ENCODE peak calls at places on chromosomes 6 and 20, in six cellular contexts. R is SK-N-DZ, O is NCI-H1436 treated with DMSO at 0.1 percent for 48 hours, G is GM23338, B is heart left ventricle, S is EH. V is an unnamed sample.

GRCh38 chr20:38109025-38109541 is 56.0 kb downstream of the TGM2 start:
- DNase-seq in R (peak), O (no peak), G (no peak), B (peak), S (peak), V (peak)

GRCh38 chr20:17024513-17025105 is 202.2 kb upstream of the PCSK2 start:
- DNase-seq in R (no peak), O (no peak), G (peak), B (no peak), S (peak), V (no peak)

GRCh38 chr6:162443101-162443500 is 284.5 kb downstream of the PRKN start:
- DNase-seq in R (no peak), O (no peak), G (no peak), B (no peak), S (no peak), V (no peak)

GRCh38 chr6:42790549-42791181 is 8.8 kb downstream of the BICRAL start:
- DNase-seq in R (no peak), O (no peak), G (peak), B (no peak), S (no peak), V (no peak)

GRCh38 chr6:158718431-158719126 is 68.7 kb downstream of the SYTL3 start:
- DNase-seq in R (no peak), O (no peak), G (peak), B (no peak), S (no peak), V (peak)

GRCh38 chr20:1528811-1529210 is 28.7 kb downstream of the SIRPD start:
- DNase-seq in R (no peak), O (no peak), G (no peak), B (no peak), S (peak), V (no peak)

GRCh38 chr6:2817778-2818443 is 23.8 kb downstream of the SERPINB1 start:
- DNase-seq in R (no peak), O (no peak), G (no peak), B (no peak), S (peak), V (no peak)

GRCh38 chr6:112007254-112007653 is 46.6 kb upstream of the CCN6 start:
- DNase-seq in R (no peak), O (no peak), G (no peak), B (no peak), S (no peak), V (no peak)

GRCh38 chr20:10171864-10172751 is 46.5 kb upstream of the SNAP25 start:
- DNase-seq in R (peak), O (peak), G (peak), B (no peak), S (peak), V (peak)

GRCh38 chr6:43699564-43700186 is 12.1 kb upstream of the MRPS18A start:
- DNase-seq in R (peak), O (no peak), G (no peak), B (no peak), S (peak), V (no peak)

GRCh38 chr6:116840091-116840490 is 11.2 kb upstream of the GPRC6A start:
- DNase-seq in R (no peak), O (no peak), G (no peak), B (no peak), S (peak), V (no peak)

GRCh38 chr6:2861822-2862164 is 20.1 kb upstream of the SERPINB1 start:
- DNase-seq in R (no peak), O (no peak), G (no peak), B (no peak), S (no peak), V (no peak)

GRCh38 chr6:111971866-111972532 is 81.9 kb upstream of the CCN6 start:
- DNase-seq in R (no peak), O (no peak), G (no peak), B (no peak), S (peak), V (no peak)

GRCh38 chr6:7993952-7994351 is 70.2 kb downstream of the BLOC1S5 start:
- DNase-seq in R (no peak), O (no peak), G (peak), B (no peak), S (no peak), V (no peak)

GRCh38 chr20:4681971-4682370 is 39.7 kb upstream of the PRND start:
- DNase-seq in R (no peak), O (no peak), G (no peak), B (no peak), S (peak), V (no peak)

GRCh38 chr6:168004023-168004422 is 6.6 kb downstream of the KIF25 start:
- DNase-seq in R (no peak), O (no peak), G (no peak), B (no peak), S (no peak), V (no peak)

GRCh38 chr6:108039681-108040080 is 34.9 kb downstream of the OSTM1 start:
- DNase-seq in R (no peak), O (no peak), G (no peak), B (no peak), S (no peak), V (no peak)

GRCh38 chr6:32664827-32665362 is 1.6 kb downstream of the HLA-DQB1 start:
- DNase-seq in R (no peak), O (no peak), G (peak), B (peak), S (no peak), V (peak)

GRCh38 chr6:105993341-105993740 is 92.8 kb upstream of the PRDM1 start:
- DNase-seq in R (no peak), O (no peak), G (peak), B (no peak), S (peak), V (no peak)

GRCh38 chr6:107977283-107977682 is 19.3 kb upstream of the SEC63 start:
- DNase-seq in R (peak), O (no peak), G (peak), B (no peak), S (peak), V (no peak)

GRCh38 chr6:159842035-159842434 is 42.0 kb downstream of the PNLDC1 start:
- DNase-seq in R (no peak), O (no peak), G (peak), B (no peak), S (peak), V (no peak)

GRCh38 chr6:10720229-10720959 is 2.5 kb upstream of the TMEM14C start:
- DNase-seq in R (no peak), O (no peak), G (no peak), B (peak), S (peak), V (peak)

GRCh38 chr6:54427396-54427910 is 119.2 kb downstream of the TINAG start:
- DNase-seq in R (no peak), O (no peak), G (no peak), B (no peak), S (peak), V (no peak)

GRCh38 chr6:144033816-144034540 is 25.9 kb upstream of the PLAGL1 start:
- DNase-seq in R (no peak), O (no peak), G (no peak), B (no peak), S (peak), V (no peak)